ENCODE peak calls at places on chromosomes 5 and 9, in six cellular contexts. One of them, this sample, is unnamed.

GRCh38 chr9:129602598-129603415 is 18.1 kb downstream of the C9orf50 start:
- DNase-seq in HepG2: no peak
- DNase-seq in endothelial cell of umbilical vein: no peak
- DNase-seq in GM12878: no peak
- DNase-seq in K562: no peak
- DNase-seq in A549: no peak
- DNase-seq in this sample: peak

GRCh38 chr5:91598216-91598615 is 215.1 kb upstream of the ARRDC3 start:
- DNase-seq in HepG2: no peak
- DNase-seq in endothelial cell of umbilical vein: no peak
- DNase-seq in GM12878: no peak
- DNase-seq in K562: no peak
- DNase-seq in A549: no peak
- DNase-seq in this sample: no peak

GRCh38 chr9:133715295-133715865 is 22.8 kb downstream of the SARDH start:
- DNase-seq in HepG2: no peak
- DNase-seq in endothelial cell of umbilical vein: no peak
- DNase-seq in GM12878: no peak
- DNase-seq in K562: no peak
- DNase-seq in A549: no peak
- DNase-seq in this sample: peak

GRCh38 chr9:129994947-129995346 is 48.0 kb downstream of the FNBP1 start:
- DNase-seq in HepG2: no peak
- DNase-seq in endothelial cell of umbilical vein: peak
- DNase-seq in GM12878: no peak
- DNase-seq in K562: no peak
- DNase-seq in A549: no peak
- DNase-seq in this sample: no peak

GRCh38 chr9:27181381-27181780 is 72.4 kb downstream of the TEK start:
- DNase-seq in HepG2: no peak
- DNase-seq in endothelial cell of umbilical vein: peak
- DNase-seq in GM12878: no peak
- DNase-seq in K562: no peak
- DNase-seq in A549: no peak
- DNase-seq in this sample: no peak

GRCh38 chr5:16906255-16906654 is 29.8 kb downstream of the MYO10 start:
- DNase-seq in HepG2: no peak
- DNase-seq in endothelial cell of umbilical vein: no peak
- DNase-seq in GM12878: no peak
- DNase-seq in K562: no peak
- DNase-seq in A549: no peak
- DNase-seq in this sample: no peak

GRCh38 chr5:21807953-21808352 is 1045.2 kb downstream of the CDH12 start:
- DNase-seq in HepG2: no peak
- DNase-seq in endothelial cell of umbilical vein: no peak
- DNase-seq in GM12878: no peak
- DNase-seq in K562: no peak
- DNase-seq in A549: no peak
- DNase-seq in this sample: no peak

GRCh38 chr5:150645070-150645700 is 4.7 kb downstream of the SYNPO start:
- DNase-seq in HepG2: no peak
- DNase-seq in endothelial cell of umbilical vein: no peak
- DNase-seq in GM12878: no peak
- DNase-seq in K562: no peak
- DNase-seq in A549: no peak
- DNase-seq in this sample: no peak

GRCh38 chr5:72561407-72561972 is 54.3 kb upstream of the ZNF366 start:
- DNase-seq in HepG2: no peak
- DNase-seq in endothelial cell of umbilical vein: peak
- DNase-seq in GM12878: no peak
- DNase-seq in K562: peak
- DNase-seq in A549: no peak
- DNase-seq in this sample: no peak

GRCh38 chr5:143887302-143887638 is 75.3 kb downstream of the HMHB1 start:
- DNase-seq in HepG2: no peak
- DNase-seq in endothelial cell of umbilical vein: peak
- DNase-seq in GM12878: no peak
- DNase-seq in K562: no peak
- DNase-seq in A549: no peak
- DNase-seq in this sample: no peak

GRCh38 chr5:143890475-143890874 is 78.5 kb downstream of the HMHB1 start:
- DNase-seq in HepG2: no peak
- DNase-seq in endothelial cell of umbilical vein: peak
- DNase-seq in GM12878: no peak
- DNase-seq in K562: no peak
- DNase-seq in A549: no peak
- DNase-seq in this sample: no peak

GRCh38 chr5:143888912-143889311 is 77.0 kb downstream of the HMHB1 start:
- DNase-seq in HepG2: no peak
- DNase-seq in endothelial cell of umbilical vein: no peak
- DNase-seq in GM12878: no peak
- DNase-seq in K562: no peak
- DNase-seq in A549: no peak
- DNase-seq in this sample: no peak

GRCh38 chr5:143887901-143888648 is 76.1 kb downstream of the HMHB1 start:
- DNase-seq in HepG2: no peak
- DNase-seq in endothelial cell of umbilical vein: peak
- DNase-seq in GM12878: no peak
- DNase-seq in K562: no peak
- DNase-seq in A549: no peak
- DNase-seq in this sample: no peak

GRCh38 chr5:143889986-143890385 is 78.0 kb downstream of the HMHB1 start:
- DNase-seq in HepG2: no peak
- DNase-seq in endothelial cell of umbilical vein: no peak
- DNase-seq in GM12878: no peak
- DNase-seq in K562: no peak
- DNase-seq in A549: no peak
- DNase-seq in this sample: no peak
- TF ChIP-seq MYC in HepG2: no peak
- TF ChIP-seq MYC in endothelial cell of umbilical vein: no peak
- TF ChIP-seq MYC in GM12878: no peak
- TF ChIP-seq MYC in K562: no peak
- TF ChIP-seq MYC in A549: no peak
- TF ChIP-seq MYC in this sample: no peak

GRCh38 chr5:57441557-57441956 is 41.1 kb downstream of the ACTBL2 start:
- DNase-seq in HepG2: no peak
- DNase-seq in endothelial cell of umbilical vein: peak
- DNase-seq in GM12878: no peak
- DNase-seq in K562: peak
- DNase-seq in A549: no peak
- DNase-seq in this sample: peak
- H3K4me3 ChIP-seq in HepG2: no peak
- H3K4me3 ChIP-seq in endothelial cell of umbilical vein: no peak
- H3K4me3 ChIP-seq in GM12878: no peak
- H3K4me3 ChIP-seq in K562: no peak
- H3K4me3 ChIP-seq in A549: no peak
- H3K4me3 ChIP-seq in this sample: no peak

GRCh38 chr5:75108931-75109596 is 56.7 kb upstream of the GCNT4 start:
- DNase-seq in HepG2: no peak
- DNase-seq in endothelial cell of umbilical vein: no peak
- DNase-seq in GM12878: no peak
- DNase-seq in K562: no peak
- DNase-seq in A549: no peak
- DNase-seq in this sample: no peak
- TF ChIP-seq CTCF in HepG2: no peak
- TF ChIP-seq CTCF in endothelial cell of umbilical vein: no peak
- TF ChIP-seq CTCF in GM12878: no peak
- TF ChIP-seq CTCF in K562: no peak
- TF ChIP-seq CTCF in A549: no peak
- TF ChIP-seq CTCF in this sample: no peak

GRCh38 chr5:7393921-7394799 is 1.8 kb upstream of the ADCY2 start:
- DNase-seq in HepG2: no peak
- DNase-seq in endothelial cell of umbilical vein: no peak
- DNase-seq in GM12878: no peak
- DNase-seq in K562: no peak
- DNase-seq in A549: no peak
- DNase-seq in this sample: no peak
- TF ChIP-seq MYC in HepG2: no peak
- TF ChIP-seq MYC in endothelial cell of umbilical vein: no peak
- TF ChIP-seq MYC in GM12878: no peak
- TF ChIP-seq MYC in K562: no peak
- TF ChIP-seq MYC in A549: no peak
- TF ChIP-seq MYC in this sample: no peak

DNA sequence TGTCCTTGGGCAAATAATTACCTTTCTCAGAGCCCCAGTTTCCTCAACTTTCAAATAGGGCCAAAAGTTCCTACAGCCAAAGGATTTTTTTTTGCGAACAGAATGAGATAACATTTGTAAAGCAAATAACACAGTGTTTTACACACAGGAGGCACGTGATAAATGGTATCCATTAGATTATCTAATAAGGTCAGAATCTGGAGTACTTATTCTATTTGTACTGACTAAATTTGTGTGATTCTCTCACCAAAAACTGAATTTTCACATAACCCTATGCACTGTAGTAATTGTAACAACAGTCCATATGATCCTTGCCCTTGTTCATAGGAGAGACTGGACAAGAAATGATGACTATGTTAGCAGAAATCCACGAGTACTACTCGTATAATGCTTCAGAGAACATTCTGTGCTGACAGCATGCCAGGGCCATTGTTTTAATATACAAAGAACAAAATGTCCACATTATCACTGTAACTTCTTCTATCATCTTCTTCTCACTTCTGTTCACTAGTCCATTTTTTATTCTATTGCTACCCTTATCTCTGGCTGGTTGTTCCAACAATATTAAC is 13.9 kb upstream of the FEM1C start:
- DNase-seq in HepG2: no peak
- DNase-seq in endothelial cell of umbilical vein: peak
- DNase-seq in GM12878: no peak
- DNase-seq in K562: no peak
- DNase-seq in A549: no peak
- DNase-seq in this sample: no peak
- H3K4me3 ChIP-seq in HepG2: no peak
- H3K4me3 ChIP-seq in endothelial cell of umbilical vein: no peak
- H3K4me3 ChIP-seq in GM12878: no peak
- H3K4me3 ChIP-seq in K562: no peak
- H3K4me3 ChIP-seq in A549: no peak
- H3K4me3 ChIP-seq in this sample: no peak

GRCh38 chr9:111720170-111720569 is 58.8 kb downstream of the GNG10 start:
- DNase-seq in HepG2: no peak
- DNase-seq in endothelial cell of umbilical vein: peak
- DNase-seq in GM12878: no peak
- DNase-seq in K562: no peak
- DNase-seq in A549: no peak
- DNase-seq in this sample: peak
- TF ChIP-seq CTCF in HepG2: no peak
- TF ChIP-seq CTCF in endothelial cell of umbilical vein: no peak
- TF ChIP-seq CTCF in GM12878: peak
- TF ChIP-seq CTCF in K562: no peak
- TF ChIP-seq CTCF in A549: no peak
- TF ChIP-seq CTCF in this sample: no peak

This sample was measured in NB4.